ENCODE peak calls at places on chromosomes 6 and 20, in four cellular contexts. C, V, L and Y are unnamed samples. For H3K4me1, the result is how much of the 10 kb centered on the place peaks cover.

GRCh38 chr6:131999545-132000146 is 48.5 kb upstream of the CCN2 start:
- DNase-seq in V (no peak), L (no peak), C (no peak), Y (no peak)

GRCh38 chr6:16108996-16109658 is 19.8 kb upstream of the MYLIP start:
- DNase-seq in C (no peak), L (peak), V (peak), Y (no peak)

GRCh38 chr6:157861814-157862213 is 38.8 kb downstream of the SNX9 start:
- DNase-seq in L (no peak), V (no peak), C (no peak), Y (no peak)

GRCh38 chr6:151869787-151870186 is 62.3 kb downstream of the ESR1 start:
- DNase-seq in C (no peak), L (no peak), V (no peak), Y (no peak)

GRCh38 chr6:164378330-164378729 is 931.1 kb downstream of the C6orf118 start:
- DNase-seq in C (no peak), V (no peak), L (no peak), Y (no peak)

GRCh38 chr6:145699462-145699861 is 35.9 kb downstream of the EPM2A start:
- DNase-seq in C (no peak), V (no peak), L (no peak), Y (no peak)

GRCh38 chr20:5888051-5888450 is 62.3 kb downstream of the TRMT6 start:
- DNase-seq in V (no peak), C (no peak), L (no peak), Y (no peak)

GRCh38 chr20:3716195-3716834 is 3.9 kb upstream of the SIGLEC1 start:
- DNase-seq in V (peak), L (peak), C (peak), Y (no peak)

GRCh38 chr6:147508073-147508870 is at the start of gene SAMD5:
- DNase-seq in V (peak), C (peak), L (peak), Y (no peak)

GRCh38 chr6:46220351-46221220 is 49.8 kb upstream of the ENPP5 start:
- DNase-seq in C (no peak), V (no peak), L (no peak), Y (no peak)

GRCh38 chr20:62710886-62711702 is 2.5 kb downstream of the NTSR1 start:
- DNase-seq in C (no peak), V (no peak), L (no peak), Y (no peak)

GRCh38 chr20:13492001-13492480 is 146.7 kb downstream of the TASP1 start:
- DNase-seq in L (peak), V (no peak), C (no peak), Y (no peak)

DNA sequence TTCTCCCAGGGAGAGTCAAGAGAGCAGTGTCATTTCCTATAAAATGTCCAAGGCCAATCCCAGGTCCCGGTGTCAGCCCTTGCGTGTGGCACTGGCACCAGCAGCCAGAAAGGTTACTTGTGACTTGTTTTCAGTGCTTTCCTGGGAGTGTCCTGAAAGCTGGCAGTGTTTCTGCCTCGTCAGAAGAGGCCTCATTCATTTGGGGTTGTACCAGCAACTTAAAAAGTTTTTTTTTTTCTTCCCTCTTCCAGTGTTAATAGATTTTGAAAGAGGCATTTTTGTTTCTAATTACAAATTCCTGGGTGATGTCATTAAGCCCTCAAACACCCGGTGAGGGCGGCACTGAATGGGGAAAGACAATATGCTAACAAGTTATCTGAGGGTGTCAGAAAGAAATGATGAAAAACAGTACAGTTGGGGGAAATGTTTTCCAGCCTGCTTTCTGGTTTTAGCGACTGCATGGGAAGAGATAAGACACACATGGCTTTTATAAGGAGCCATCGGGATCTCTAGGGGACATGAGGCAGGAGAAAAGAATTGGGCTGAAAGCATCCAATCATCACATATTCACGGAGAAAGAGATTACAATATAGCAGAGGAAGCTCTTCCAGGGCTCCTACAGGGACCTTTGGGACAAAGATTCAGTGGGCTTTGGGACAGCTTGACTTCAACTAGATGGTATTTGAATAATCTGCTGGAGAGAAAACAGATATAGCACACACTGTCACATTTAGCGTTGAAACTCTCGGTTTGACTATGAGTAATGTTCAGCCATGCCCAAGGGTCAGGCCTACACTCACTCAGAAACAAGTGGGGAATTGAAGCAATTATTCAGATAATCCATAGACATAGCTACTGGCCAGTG is 153.0 kb downstream of the BCAS1 start:
- DNase-seq in L (peak), C (no peak), V (peak), Y (peak)
- TF ChIP-seq POLR2A in L (no peak), C (no peak), V (no peak), Y (no peak)

GRCh38 chr6:44115866-44116265 is 11.4 kb downstream of the MRPL14 start:
- DNase-seq in V (no peak), C (no peak), L (no peak), Y (no peak)

GRCh38 chr6:44111434-44112417 is 15.5 kb downstream of the MRPL14 start:
- DNase-seq in L (no peak), C (peak), V (no peak), Y (no peak)

GRCh38 chr6:44110966-44111365 is 16.3 kb downstream of the MRPL14 start:
- DNase-seq in V (no peak), L (no peak), C (no peak), Y (no peak)

GRCh38 chr6:44110005-44110681 is 17.1 kb downstream of the MRPL14 start:
- DNase-seq in L (peak), V (no peak), C (no peak), Y (peak)

GRCh38 chr6:44113396-44113795 is 13.9 kb downstream of the MRPL14 start:
- DNase-seq in L (no peak), C (no peak), V (no peak), Y (no peak)
- TF ChIP-seq CTCF in L (no peak), C (peak), V (no peak), Y (no peak)

DNA sequence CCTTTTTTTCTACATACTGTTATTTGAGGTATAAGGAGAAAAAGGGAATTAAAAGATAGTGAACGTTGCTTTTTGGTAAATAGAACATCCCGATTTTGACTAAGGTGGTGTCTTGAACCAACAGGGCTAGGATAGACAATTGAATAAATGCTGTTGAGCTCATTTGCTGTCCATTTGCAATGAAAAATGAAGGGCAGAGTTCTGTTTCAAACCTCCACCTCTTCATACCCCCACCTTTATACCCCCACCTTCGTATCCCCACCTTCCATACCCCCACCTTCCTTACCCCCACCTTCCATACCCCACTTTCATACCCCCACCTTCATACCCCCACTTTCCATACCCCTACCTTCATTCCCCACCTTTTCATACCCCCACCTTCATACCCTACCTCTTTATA is 93.4 kb upstream of the NAA20 start:
- DNase-seq in C (no peak), L (no peak), V (no peak), Y (no peak)
- H3K4me1 ChIP-seq in C (under half), L (under half), V (under half), Y (under half)

DNA sequence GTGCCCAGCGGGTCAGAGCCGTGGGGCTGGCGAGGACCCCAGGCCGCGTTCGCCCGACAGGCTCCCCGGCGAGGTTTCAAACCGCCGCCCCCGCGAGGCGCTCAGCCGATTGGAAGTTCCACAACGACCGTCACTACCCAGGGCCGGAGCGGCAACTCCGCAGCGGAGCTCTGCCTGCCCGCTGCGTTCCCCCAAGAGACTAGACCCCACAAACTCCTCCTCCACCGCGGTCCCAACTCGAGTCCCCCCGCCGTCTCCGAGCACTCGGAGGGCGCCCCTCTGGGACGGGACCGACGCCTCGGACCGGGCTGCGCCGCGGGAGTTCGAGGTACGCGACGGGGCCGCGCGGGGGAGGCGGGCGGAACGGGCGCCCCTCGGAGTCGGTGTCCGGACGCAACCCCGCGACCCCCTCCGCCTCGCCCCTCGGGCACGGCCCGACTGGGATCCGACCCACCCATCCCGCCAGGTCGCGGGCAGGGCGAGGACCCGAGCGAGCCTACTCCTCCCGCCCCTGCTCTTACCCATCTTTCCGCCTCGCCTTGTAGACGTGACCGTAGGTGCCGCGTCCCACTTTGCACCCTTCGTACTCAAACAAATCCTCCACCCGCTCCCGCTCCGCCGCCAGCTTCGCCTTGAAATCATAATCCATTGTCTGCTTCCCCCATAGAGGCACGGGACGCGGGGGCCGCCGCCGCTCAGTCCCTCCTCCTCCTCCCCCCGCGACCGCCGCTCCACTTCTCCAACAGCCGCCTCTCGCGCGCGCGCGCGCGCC is 595 bp downstream of the CDK19 start:
- DNase-seq in V (peak), L (peak), C (no peak), Y (peak)
- TF ChIP-seq POLR2A in V (no peak), L (no peak), C (no peak), Y (no peak)

DNA sequence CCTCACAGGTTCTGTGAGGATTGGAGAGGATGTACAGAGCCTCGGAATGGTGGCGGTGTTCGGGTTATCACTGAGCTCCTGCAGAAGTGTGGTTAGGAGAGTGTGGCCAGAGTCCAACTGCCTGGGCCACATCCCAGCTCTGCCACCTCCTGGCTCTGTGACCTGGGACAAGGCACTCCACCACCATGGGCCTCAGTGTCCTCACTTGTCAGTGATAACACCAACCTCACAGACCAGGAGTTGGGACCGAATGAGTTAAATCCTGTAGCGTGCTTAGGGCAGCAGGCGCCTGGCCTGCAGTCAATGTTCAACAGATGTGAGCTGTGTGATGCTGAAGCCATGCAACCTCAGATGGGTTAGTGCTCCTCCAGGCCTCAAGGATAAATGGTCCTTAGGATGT is 23.6 kb downstream of the SIRPA start:
- DNase-seq in C (no peak), L (no peak), V (no peak), Y (no peak)
- TF ChIP-seq CTCF in C (peak), L (peak), V (no peak), Y (no peak)